ENCODE peak calls at places on chromosome 10, in eight cellular contexts. K is mesendoderm, D is astrocyte, U is fibroblast of lung, J is Karpas-422, B is HCT116, O is PC-3, W is H9. N is an unnamed sample.

GRCh38 chr10:130990536-130990935 is 321.0 kb downstream of the TCERG1L start:
- DNase-seq in K (no peak), D (no peak), U (no peak), J (no peak), B (no peak), O (no peak), W (no peak), N (no peak)

GRCh38 chr10:82827901-82828300 is 952.9 kb downstream of the NRG3 start:
- DNase-seq in K (no peak), D (no peak), U (no peak), J (no peak), B (no peak), O (no peak), W (no peak), N (no peak)

GRCh38 chr10:103648951-103649532 is 155.5 kb downstream of the NEURL1 start:
- DNase-seq in K (no peak), D (peak; percentile 74), U (peak; percentile 77), J (no peak), B (no peak), O (no peak), W (no peak), N (no peak)

GRCh38 chr10:27457966-27458365 is 46.1 kb upstream of the RAB18 start:
- DNase-seq in K (no peak), D (no peak), U (no peak), J (no peak), B (no peak), O (no peak), W (no peak), N (no peak)

GRCh38 chr10:88954458-88955083 is 2.0 kb upstream of the ACTA2 start:
- DNase-seq in K (no peak), D (no peak), U (no peak), J (no peak), B (no peak), O (no peak), W (no peak), N (no peak)

GRCh38 chr10:112246-112645 is 23.0 kb upstream of the ZMYND11 start:
- DNase-seq in K (no peak), D (peak; percentile 25), U (peak; percentile 35), J (peak; percentile 26), B (no peak), O (peak; percentile 35), W (no peak), N (peak; percentile 84)

GRCh38 chr10:132471125-132471451 is 66.5 kb upstream of the INPP5A start:
- DNase-seq in K (no peak), D (no peak), U (no peak), J (no peak), B (no peak), O (no peak), W (no peak), N (no peak)

GRCh38 chr10:119826777-119827176 is 45.9 kb downstream of the MCMBP start:
- DNase-seq in K (no peak), D (no peak), U (no peak), J (no peak), B (no peak), O (no peak), W (no peak), N (peak; percentile 14)

GRCh38 chr10:31477584-31477983 is 158.6 kb downstream of the ZEB1 start:
- DNase-seq in K (no peak), D (peak; percentile 2), U (peak; percentile 14), J (no peak), B (no peak), O (no peak), W (no peak), N (no peak)

GRCh38 chr10:11242443-11243386 is 225.0 kb downstream of the CELF2 start:
- DNase-seq in K (no peak), D (peak; percentile 52), U (peak; percentile 57), J (peak; percentile 89), B (no peak), O (no peak), W (no peak), N (no peak)

GRCh38 chr10:61779950-61780659 is 117.4 kb downstream of the CABCOCO1 start:
- DNase-seq in K (peak; percentile 59), D (peak; percentile 93), U (peak; percentile 94), J (no peak), B (no peak), O (peak; percentile 83), W (no peak), N (peak; percentile 81)

GRCh38 chr10:109698888-109699685 is 224.2 kb downstream of the XPNPEP1 start:
- DNase-seq in K (no peak), D (no peak), U (no peak), J (no peak), B (no peak), O (no peak), W (no peak), N (no peak)

DNA sequence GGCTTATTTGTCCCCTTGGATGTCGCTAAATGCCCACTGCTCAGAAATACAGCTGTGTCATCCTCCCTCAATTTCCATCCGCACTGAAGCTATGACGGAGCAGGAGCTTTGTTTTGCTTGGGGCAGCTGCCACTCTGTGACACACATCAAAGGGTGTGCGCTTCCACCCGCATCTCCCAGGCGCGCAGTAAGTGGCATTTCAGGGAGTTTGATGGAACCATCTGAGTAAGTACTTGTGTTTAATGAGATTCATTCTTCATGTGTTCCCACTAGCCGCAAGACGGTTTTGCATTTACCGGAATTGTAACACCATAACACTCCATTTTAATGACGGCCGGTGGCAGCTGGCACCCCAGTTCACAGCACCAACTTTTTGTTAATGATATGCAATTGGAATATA is 103.8 kb upstream of the PARD3 start:
- DNase-seq in K (no peak), D (peak; percentile 23), U (peak; percentile 41), J (no peak), B (no peak), O (no peak), W (no peak), N (no peak)
- H3K9ac ChIP-seq in K (no peak overlapping the region), D (no peak overlapping the region), U (no peak overlapping the region), J (no peak overlapping the region), B (no peak overlapping the region), O (no peak overlapping the region), W (no peak overlapping the region), N (no peak overlapping the region)

GRCh38 chr10:6162589-6163356 is 40.0 kb upstream of the PFKFB3 start:
- DNase-seq in K (peak; percentile 78), D (no peak), U (no peak), J (no peak), B (no peak), O (no peak), W (peak; percentile 53), N (no peak)

GRCh38 chr10:6161913-6162312 is 40.8 kb upstream of the PFKFB3 start:
- DNase-seq in K (no peak), D (no peak), U (no peak), J (no peak), B (no peak), O (no peak), W (no peak), N (no peak)

GRCh38 chr10:6165221-6165725 is 37.5 kb upstream of the PFKFB3 start:
- DNase-seq in K (no peak), D (no peak), U (no peak), J (no peak), B (no peak), O (no peak), W (no peak), N (no peak)

GRCh38 chr10:6164271-6165095 is 38.2 kb upstream of the PFKFB3 start:
- DNase-seq in K (peak; percentile 76), D (no peak), U (no peak), J (peak; percentile 53), B (no peak), O (no peak), W (no peak), N (no peak)

DNA sequence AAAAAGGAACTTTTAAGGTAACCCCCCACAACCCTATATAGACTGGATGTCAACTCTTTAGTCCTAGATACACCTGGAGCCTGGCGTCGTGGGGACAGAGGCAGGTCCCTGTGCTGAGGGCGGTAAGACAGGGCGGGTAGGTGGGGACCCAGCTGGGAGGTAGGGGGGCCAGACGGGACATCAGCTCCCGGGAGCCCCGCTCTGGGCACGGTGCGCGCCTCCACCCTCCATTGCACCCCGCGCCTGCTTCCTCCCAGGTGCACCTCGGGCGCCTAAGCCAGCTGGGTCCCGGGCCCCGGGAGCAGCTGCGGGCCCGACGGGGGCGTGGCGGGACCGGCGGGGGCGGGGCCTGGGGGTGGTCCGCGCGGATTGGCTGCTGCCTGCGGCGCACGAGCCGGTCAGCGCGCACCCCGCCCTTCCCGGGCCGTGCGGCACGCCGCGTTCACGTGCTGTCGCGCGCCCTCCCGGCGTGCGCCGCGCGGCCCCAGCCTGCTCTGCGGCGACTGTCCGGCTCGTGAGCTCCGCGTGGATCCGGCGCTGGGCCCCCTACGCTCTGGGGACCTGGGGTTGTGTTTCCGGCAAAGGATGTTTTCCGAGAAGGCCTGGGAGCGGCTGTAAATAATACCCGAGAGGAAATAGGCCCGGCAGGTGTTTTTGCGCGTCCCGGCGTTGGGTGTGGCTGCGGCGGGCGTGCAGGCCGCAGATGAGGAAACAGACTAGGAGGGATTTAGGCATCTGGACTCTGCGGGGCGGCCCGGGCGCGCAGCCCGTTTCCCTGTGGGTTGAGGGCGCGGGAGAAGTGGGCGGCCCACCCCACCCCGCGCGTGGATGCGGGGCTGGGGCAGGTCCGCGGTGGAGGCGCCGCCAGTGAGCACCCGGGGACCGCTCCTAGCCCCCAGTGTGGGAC is 39.1 kb upstream of the PFKFB3 start:
- DNase-seq in K (peak; percentile 87), D (peak; percentile 66), U (peak; percentile 82), J (peak; percentile 97), B (peak; percentile 69), O (peak; percentile 75), W (peak; percentile 80), N (peak; percentile 81)
- H3K79me2 ChIP-seq in K (peaks cover 13% of the 10 kb centered on the region), D (peaks cover 81% of the 10 kb centered on the region), U (peaks cover 46% of the 10 kb centered on the region), J (peaks cover 19% of the 10 kb centered on the region), B (peaks cover 71% of the 10 kb centered on the region), O (peaks cover 27% of the 10 kb centered on the region), W (peaks cover 2% of the 10 kb centered on the region), N (peaks cover 55% of the 10 kb centered on the region)

DNA sequence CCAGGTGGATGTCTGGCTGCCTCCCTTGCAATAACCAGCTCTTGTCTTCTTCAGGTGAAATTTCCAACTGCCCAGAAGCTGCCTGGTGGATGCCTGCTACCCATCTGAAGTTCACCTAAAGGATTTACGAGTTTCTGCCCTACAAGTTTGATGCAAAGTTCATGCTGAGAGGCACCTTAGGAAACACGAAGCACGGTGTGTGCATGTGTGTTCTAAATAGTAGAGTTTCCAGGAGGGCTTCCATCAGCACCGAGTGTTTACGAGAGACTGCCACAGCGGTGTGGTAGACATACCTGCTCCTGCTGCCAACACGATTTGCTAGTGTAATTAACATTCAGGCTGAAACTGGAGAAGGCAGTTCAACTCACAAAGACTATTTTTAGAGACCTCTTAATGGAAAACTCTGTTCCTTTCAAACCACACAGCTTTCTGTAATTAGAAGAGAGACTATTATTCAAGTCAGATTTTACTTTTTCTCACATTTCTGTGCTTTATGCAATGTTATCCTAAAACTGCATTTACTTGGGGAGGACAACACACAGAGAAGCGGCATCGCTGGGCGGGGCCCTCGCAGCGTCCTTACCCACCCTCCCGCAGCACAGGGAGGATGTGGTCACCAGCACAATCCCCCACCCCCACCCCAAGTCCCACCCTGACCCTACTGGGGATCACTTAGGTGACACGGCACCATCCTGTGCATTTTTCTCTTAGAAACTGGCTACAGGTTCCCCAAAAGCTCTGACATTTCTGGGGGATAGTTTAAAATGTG is 15.5 kb upstream of the CPXM2 start:
- DNase-seq in K (no peak), D (no peak), U (no peak), J (no peak), B (no peak), O (no peak), W (no peak), N (no peak)
- H3K27ac ChIP-seq in K (no peak overlapping the region), D (no peak overlapping the region), U (no peak overlapping the region), J (no peak overlapping the region), B (no peak overlapping the region), O (no peak overlapping the region), W (no peak overlapping the region), N (no peak overlapping the region)

DNA sequence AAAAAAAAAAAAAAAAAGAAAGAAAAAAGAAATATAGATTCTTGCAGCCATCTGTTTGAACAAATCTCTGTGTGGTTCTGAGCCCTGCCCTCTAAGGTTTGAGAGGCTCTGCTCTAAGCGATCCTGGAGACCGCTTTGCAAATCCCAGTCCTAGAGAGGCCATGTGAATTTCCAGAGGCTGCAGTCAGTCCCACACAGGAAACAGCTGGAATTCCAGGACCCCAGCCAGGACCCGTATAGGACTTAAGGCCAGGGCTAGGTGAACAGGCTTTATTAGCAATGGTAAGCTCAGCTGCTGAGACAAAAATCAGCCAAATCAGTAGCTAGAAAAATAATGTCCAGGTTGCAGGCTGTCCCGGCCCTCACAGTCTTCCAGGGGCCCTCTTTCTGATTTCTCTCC is 154.8 kb downstream of the RPS24 start:
- DNase-seq in K (no peak), D (no peak), U (no peak), J (no peak), B (no peak), O (no peak), W (no peak), N (no peak)
- H3K9ac ChIP-seq in K (no peak overlapping the region), D (no peak overlapping the region), U (no peak overlapping the region), J (no peak overlapping the region), B (no peak overlapping the region), O (no peak overlapping the region), W (no peak overlapping the region), N (no peak overlapping the region)

N was measured in mammary epithelial cell.